ENCODE peak calls at places on chromosomes 11 and 22, in nine cellular contexts. Y, A, Q, I, C, S, X, R and G are unnamed samples.

GRCh38 chr11:115613986-115614625 is 109.9 kb upstream of the CADM1 start:
- DNase-seq in Y (no peak), Q (peak; percentile 72), A (no peak), C (no peak), I (no peak), X (no peak), R (peak; percentile 71), S (no peak), G (no peak)

GRCh38 chr11:63940786-63941185 is 2.0 kb downstream of the NAA40 start:
- DNase-seq in C (no peak), A (no peak), Y (no peak), R (no peak), X (no peak), S (no peak), Q (no peak), I (no peak), G (no peak)

GRCh38 chr11:34160791-34161190 is 55.4 kb downstream of the NAT10 start:
- DNase-seq in C (no peak), X (no peak), R (no peak), I (no peak), S (no peak), Y (no peak), A (no peak), Q (no peak), G (no peak)

GRCh38 chr11:128891912-128892398 is 799 bp downstream of the KCNJ5 start:
- DNase-seq in I (no peak), A (no peak), S (no peak), C (no peak), Y (no peak), R (no peak), X (no peak), Q (no peak), G (no peak)

GRCh38 chr22:37241351-37242142 is 2.5 kb downstream of the RAC2 start:
- DNase-seq in S (no peak), X (no peak), I (no peak), A (no peak), R (no peak), C (no peak), Q (no peak), Y (no peak), G (no peak)

GRCh38 chr11:86805873-86806310 is 5.5 kb downstream of the PRSS23 start:
- DNase-seq in Q (peak; percentile 28), A (no peak), S (no peak), I (no peak), X (no peak), Y (no peak), R (peak; percentile 33), C (no peak), G (no peak)

GRCh38 chr22:29719894-29720645 is at the start of gene CABP7:
- DNase-seq in R (no peak), A (no peak), S (no peak), Q (no peak), I (no peak), Y (no peak), C (no peak), X (no peak), G (no peak)

GRCh38 chr11:61370349-61371005 is 8.3 kb downstream of the TMEM138 start:
- DNase-seq in S (no peak), R (no peak), A (no peak), I (no peak), C (no peak), Y (no peak), X (no peak), Q (no peak), G (no peak)

GRCh38 chr11:34027516-34028406 is 23.8 kb upstream of the CAPRIN1 start:
- DNase-seq in Q (no peak), S (no peak), Y (peak; percentile 86), X (no peak), A (peak; percentile 83), R (no peak), C (no peak), I (no peak), G (no peak)

GRCh38 chr11:110087820-110088534 is 5.2 kb upstream of the ZC3H12C start:
- DNase-seq in I (no peak), Y (no peak), S (no peak), X (no peak), Q (peak; percentile 89), C (no peak), A (no peak), R (peak; percentile 76), G (no peak)

GRCh38 chr11:73330569-73331093 is 22.6 kb downstream of the ARHGEF17 start:
- DNase-seq in S (no peak), Q (no peak), X (no peak), C (no peak), R (peak; percentile 66), A (no peak), I (no peak), Y (no peak), G (no peak)

GRCh38 chr11:20595101-20595500 is 4.3 kb upstream of the SLC6A5 start:
- DNase-seq in Y (no peak), A (no peak), S (no peak), C (no peak), I (no peak), Q (no peak), X (no peak), R (no peak), G (no peak)

GRCh38 chr11:71214553-71215371 is 37.6 kb downstream of the SHANK2 start:
- DNase-seq in X (no peak), A (no peak), Y (no peak), Q (no peak), S (no peak), I (no peak), R (no peak), C (no peak), G (no peak)

GRCh38 chr22:45344339-45344738 is 34.6 kb downstream of the FAM118A start:
- DNase-seq in R (no peak), A (no peak), X (no peak), C (no peak), Y (no peak), S (no peak), I (peak; percentile 11), Q (no peak), G (no peak)

GRCh38 chr11:79030448-79030847 is 410.4 kb downstream of the TENM4 start:
- DNase-seq in S (no peak), R (no peak), I (no peak), Y (no peak), Q (no peak), C (no peak), A (no peak), X (no peak), G (no peak)

GRCh38 chr11:123641495-123641840 is 13.0 kb downstream of the SCN3B start:
- DNase-seq in S (no peak), Q (no peak), C (no peak), I (no peak), Y (no peak), X (no peak), R (no peak), A (no peak), G (no peak)

GRCh38 chr22:37428649-37429586 is 1.6 kb upstream of the ELFN2 start:
- DNase-seq in I (no peak), Q (peak; percentile 10), Y (no peak), X (peak; percentile 44), C (no peak), A (peak; percentile 62), R (peak; percentile 72), S (no peak), G (peak; percentile 8)

GRCh38 chr11:25794804-25795203 is 537.1 kb upstream of the ANO3 start:
- DNase-seq in I (no peak), A (no peak), S (no peak), X (no peak), Y (no peak), R (no peak), Q (no peak), C (no peak), G (no peak)

GRCh38 chr11:31636983-31637382 is 127.4 kb downstream of the ELP4 start:
- DNase-seq in S (no peak), X (no peak), Q (no peak), Y (no peak), C (no peak), I (no peak), R (no peak), A (no peak), G (no peak)

GRCh38 chr11:131796541-131796940 is 426.1 kb downstream of the NTM start:
- DNase-seq in S (no peak), Q (no peak), Y (no peak), X (no peak), I (no peak), R (no peak), C (no peak), A (no peak), G (no peak)

GRCh38 chr22:50574383-50574755 is 3.9 kb downstream of the CPT1B start:
- DNase-seq in C (no peak), R (no peak), X (no peak), I (no peak), Q (no peak), Y (no peak), A (no peak), S (no peak), G (no peak)

GRCh38 chr11:58024601-58025091 is 965 bp downstream of the OR9Q1 start:
- DNase-seq in I (no peak), C (no peak), A (peak; percentile 88), Y (peak; percentile 68), S (peak; percentile 75), X (no peak), R (peak; percentile 88), Q (peak; percentile 76), G (no peak)

GRCh38 chr22:43707650-43708049 is 104.5 kb downstream of the EFCAB6 start:
- DNase-seq in R (no peak), I (no peak), A (no peak), C (no peak), Q (no peak), X (no peak), Y (no peak), S (no peak), G (no peak)

GRCh38 chr11:7576671-7577225 is 62.9 kb downstream of the PPFIBP2 start:
- DNase-seq in A (peak; percentile 56), C (no peak), R (no peak), Q (no peak), Y (no peak), I (no peak), X (no peak), S (no peak), G (no peak)

GRCh38 chr22:32539631-32540449 is 65.2 kb downstream of the FBXO7 start:
- DNase-seq in R (no peak), X (no peak), A (no peak), C (no peak), I (no peak), S (no peak), Q (peak; percentile 11), Y (peak; percentile 89), G (no peak)

GRCh38 chr22:45150139-45150538 is 13.6 kb upstream of the NUP50 start:
- DNase-seq in Q (no peak), X (no peak), I (no peak), A (no peak), R (no peak), S (no peak), C (no peak), Y (no peak), G (no peak)

GRCh38 chr22:27985323-27986275 is 66.5 kb upstream of the PITPNB start:
- DNase-seq in C (no peak), Q (no peak), X (no peak), I (no peak), Y (no peak), S (no peak), A (no peak), R (no peak), G (no peak)

GRCh38 chr11:120878781-120879180 is 145.1 kb upstream of the TBCEL start:
- DNase-seq in R (no peak), C (no peak), I (no peak), A (no peak), Q (no peak), S (no peak), X (no peak), Y (no peak), G (no peak)

GRCh38 chr11:118180300-118180703 is 3.9 kb upstream of the SCN2B start:
- DNase-seq in R (no peak), I (peak; percentile 92), S (no peak), C (no peak), Q (no peak), Y (no peak), A (peak; percentile 33), X (no peak), G (no peak)

GRCh38 chr11:122751298-122752070 is 86.8 kb upstream of the CRTAM start:
- DNase-seq in I (no peak), A (no peak), X (no peak), Y (no peak), R (no peak), S (no peak), C (no peak), Q (no peak), G (no peak)

GRCh38 chr11:128210148-128210940 is 377.0 kb downstream of the ETS1 start:
- DNase-seq in I (no peak), A (peak; percentile 43), C (no peak), S (no peak), Y (no peak), Q (peak; percentile 99), X (no peak), R (peak; percentile 97), G (no peak)